ENCODE peak calls at places on chromosomes 12 and 14, in five cellular contexts. One of them, this sample, is unnamed.

GRCh38 chr12:30866256-30866655 is 60.3 kb upstream of the TSPAN11 start:
- DNase-seq in mammary epithelial cell: no peak
- DNase-seq in astrocyte: no peak
- DNase-seq in HepG2: no peak
- DNase-seq in HCT116: no peak
- DNase-seq in this sample: no peak

GRCh38 chr12:9143929-9144328 is 28.2 kb upstream of the A2M start:
- DNase-seq in mammary epithelial cell: no peak
- DNase-seq in astrocyte: no peak
- DNase-seq in HepG2: no peak
- DNase-seq in HCT116: no peak
- DNase-seq in this sample: no peak

GRCh38 chr12:76519538-76519937 is 40.0 kb downstream of the OSBPL8 start:
- DNase-seq in mammary epithelial cell: no peak
- DNase-seq in astrocyte: peak; percentile 76
- DNase-seq in HepG2: no peak
- DNase-seq in HCT116: no peak
- DNase-seq in this sample: no peak

GRCh38 chr14:63496837-63497400 is 46.3 kb downstream of the PPP2R5E start:
- DNase-seq in mammary epithelial cell: no peak
- DNase-seq in astrocyte: no peak
- DNase-seq in HepG2: no peak
- DNase-seq in HCT116: no peak
- DNase-seq in this sample: no peak

GRCh38 chr12:52813885-52814709 is at the start of gene KRT4:
- DNase-seq in mammary epithelial cell: no peak
- DNase-seq in astrocyte: peak; percentile 63
- DNase-seq in HepG2: no peak
- DNase-seq in HCT116: no peak
- DNase-seq in this sample: no peak

GRCh38 chr14:95500201-95500681 is 16.2 kb downstream of the SYNE3 start:
- DNase-seq in mammary epithelial cell: no peak
- DNase-seq in astrocyte: no peak
- DNase-seq in HepG2: peak; percentile 26
- DNase-seq in HCT116: no peak
- DNase-seq in this sample: no peak

GRCh38 chr12:76003263-76003640 is 28.3 kb downstream of the PHLDA1 start:
- DNase-seq in mammary epithelial cell: no peak
- DNase-seq in astrocyte: no peak
- DNase-seq in HepG2: no peak
- DNase-seq in HCT116: no peak
- DNase-seq in this sample: no peak

GRCh38 chr12:112183591-112184021 is 58.2 kb downstream of the TRAFD1 start:
- DNase-seq in mammary epithelial cell: peak; percentile 25
- DNase-seq in astrocyte: no peak
- DNase-seq in HepG2: no peak
- DNase-seq in HCT116: no peak
- DNase-seq in this sample: no peak

GRCh38 chr14:22047105-22047504 is 373.5 kb upstream of the OR4E1 start:
- DNase-seq in mammary epithelial cell: peak; percentile 45
- DNase-seq in astrocyte: no peak
- DNase-seq in HepG2: peak; percentile 70
- DNase-seq in HCT116: no peak
- DNase-seq in this sample: peak; percentile 14

GRCh38 chr12:84637926-84638325 is 274.7 kb downstream of the SLC6A15 start:
- DNase-seq in mammary epithelial cell: no peak
- DNase-seq in astrocyte: peak; percentile 57
- DNase-seq in HepG2: no peak
- DNase-seq in HCT116: no peak
- DNase-seq in this sample: no peak

GRCh38 chr14:91996951-91997371 is 42.9 kb downstream of the TRIP11 start:
- DNase-seq in mammary epithelial cell: peak; percentile 83
- DNase-seq in astrocyte: peak; percentile 86
- DNase-seq in HepG2: peak; percentile 48
- DNase-seq in HCT116: peak; percentile 44
- DNase-seq in this sample: peak; percentile 68

GRCh38 chr12:62817556-62818271 is 117.2 kb downstream of the PPM1H start:
- DNase-seq in mammary epithelial cell: peak; percentile 11
- DNase-seq in astrocyte: peak; percentile 88
- DNase-seq in HepG2: no peak
- DNase-seq in HCT116: no peak
- DNase-seq in this sample: peak; percentile 12

GRCh38 chr12:31265722-31266121 is 60.2 kb downstream of the SINHCAF start:
- DNase-seq in mammary epithelial cell: no peak
- DNase-seq in astrocyte: no peak
- DNase-seq in HepG2: no peak
- DNase-seq in HCT116: no peak
- DNase-seq in this sample: no peak

GRCh38 chr12:18580286-18580685 is 157.5 kb downstream of the PLCZ1 start:
- DNase-seq in mammary epithelial cell: no peak
- DNase-seq in astrocyte: no peak
- DNase-seq in HepG2: no peak
- DNase-seq in HCT116: no peak
- DNase-seq in this sample: no peak

GRCh38 chr12:232731-233614 is 19.0 kb upstream of the SLC6A12 start:
- DNase-seq in mammary epithelial cell: no peak
- DNase-seq in astrocyte: no peak
- DNase-seq in HepG2: no peak
- DNase-seq in HCT116: no peak
- DNase-seq in this sample: no peak

GRCh38 chr14:36293824-36294223 is 26.6 kb downstream of the MBIP start:
- DNase-seq in mammary epithelial cell: no peak
- DNase-seq in astrocyte: peak; percentile 37
- DNase-seq in HepG2: peak; percentile 30
- DNase-seq in HCT116: no peak
- DNase-seq in this sample: peak; percentile 50

GRCh38 chr14:86015511-86015910 is 485.6 kb downstream of the FLRT2 start:
- DNase-seq in mammary epithelial cell: no peak
- DNase-seq in astrocyte: no peak
- DNase-seq in HepG2: no peak
- DNase-seq in HCT116: no peak
- DNase-seq in this sample: no peak

GRCh38 chr14:77041837-77042557 is 13.5 kb upstream of the IRF2BPL start:
- DNase-seq in mammary epithelial cell: peak; percentile 86
- DNase-seq in astrocyte: peak; percentile 98
- DNase-seq in HepG2: no peak
- DNase-seq in HCT116: no peak
- DNase-seq in this sample: no peak

GRCh38 chr12:114668151-114668891 is 15.7 kb downstream of the TBX3 start:
- DNase-seq in mammary epithelial cell: peak; percentile 91
- DNase-seq in astrocyte: peak; percentile 63
- DNase-seq in HepG2: peak; percentile 93
- DNase-seq in HCT116: peak; percentile 61
- DNase-seq in this sample: no peak
- TF ChIP-seq EZH2 in mammary epithelial cell: no peak
- TF ChIP-seq EZH2 in astrocyte: no peak
- TF ChIP-seq EZH2 in HepG2: no peak
- TF ChIP-seq EZH2 in HCT116: no peak
- TF ChIP-seq EZH2 in this sample: no peak

GRCh38 chr12:130413909-130414308 is 76.2 kb downstream of the PIWIL1 start:
- DNase-seq in mammary epithelial cell: no peak
- DNase-seq in astrocyte: no peak
- DNase-seq in HepG2: no peak
- DNase-seq in HCT116: no peak
- DNase-seq in this sample: no peak

GRCh38 chr12:130414381-130414780 is 76.7 kb downstream of the PIWIL1 start:
- DNase-seq in mammary epithelial cell: no peak
- DNase-seq in astrocyte: no peak
- DNase-seq in HepG2: no peak
- DNase-seq in HCT116: no peak
- DNase-seq in this sample: no peak

GRCh38 chr12:130418261-130418660 is 80.6 kb downstream of the PIWIL1 start:
- DNase-seq in mammary epithelial cell: no peak
- DNase-seq in astrocyte: no peak
- DNase-seq in HepG2: no peak
- DNase-seq in HCT116: no peak
- DNase-seq in this sample: no peak

GRCh38 chr12:130412384-130412783 is 74.7 kb downstream of the PIWIL1 start:
- DNase-seq in mammary epithelial cell: no peak
- DNase-seq in astrocyte: no peak
- DNase-seq in HepG2: no peak
- DNase-seq in HCT116: no peak
- DNase-seq in this sample: no peak
- H3K36me3 ChIP-seq in mammary epithelial cell: no peaks in the 10 kb centered on the region
- H3K36me3 ChIP-seq in astrocyte: no peaks in the 10 kb centered on the region
- H3K36me3 ChIP-seq in HepG2: no peaks in the 10 kb centered on the region
- H3K36me3 ChIP-seq in HCT116: no peaks in the 10 kb centered on the region
- H3K36me3 ChIP-seq in this sample: no peaks in the 10 kb centered on the region

GRCh38 chr14:54398028-54398368 is 1.2 kb downstream of the CDKN3 start:
- DNase-seq in mammary epithelial cell: no peak
- DNase-seq in astrocyte: no peak
- DNase-seq in HepG2: no peak
- DNase-seq in HCT116: no peak
- DNase-seq in this sample: no peak
- H3K4me3 ChIP-seq in mammary epithelial cell: no peak overlapping the region
- H3K4me3 ChIP-seq in astrocyte: peak overlapping the region; percentile 84
- H3K4me3 ChIP-seq in HepG2: peak overlapping the region; percentile 89
- H3K4me3 ChIP-seq in HCT116: peak overlapping the region; percentile 89
- H3K4me3 ChIP-seq in this sample: peak overlapping the region; percentile 91

DNA sequence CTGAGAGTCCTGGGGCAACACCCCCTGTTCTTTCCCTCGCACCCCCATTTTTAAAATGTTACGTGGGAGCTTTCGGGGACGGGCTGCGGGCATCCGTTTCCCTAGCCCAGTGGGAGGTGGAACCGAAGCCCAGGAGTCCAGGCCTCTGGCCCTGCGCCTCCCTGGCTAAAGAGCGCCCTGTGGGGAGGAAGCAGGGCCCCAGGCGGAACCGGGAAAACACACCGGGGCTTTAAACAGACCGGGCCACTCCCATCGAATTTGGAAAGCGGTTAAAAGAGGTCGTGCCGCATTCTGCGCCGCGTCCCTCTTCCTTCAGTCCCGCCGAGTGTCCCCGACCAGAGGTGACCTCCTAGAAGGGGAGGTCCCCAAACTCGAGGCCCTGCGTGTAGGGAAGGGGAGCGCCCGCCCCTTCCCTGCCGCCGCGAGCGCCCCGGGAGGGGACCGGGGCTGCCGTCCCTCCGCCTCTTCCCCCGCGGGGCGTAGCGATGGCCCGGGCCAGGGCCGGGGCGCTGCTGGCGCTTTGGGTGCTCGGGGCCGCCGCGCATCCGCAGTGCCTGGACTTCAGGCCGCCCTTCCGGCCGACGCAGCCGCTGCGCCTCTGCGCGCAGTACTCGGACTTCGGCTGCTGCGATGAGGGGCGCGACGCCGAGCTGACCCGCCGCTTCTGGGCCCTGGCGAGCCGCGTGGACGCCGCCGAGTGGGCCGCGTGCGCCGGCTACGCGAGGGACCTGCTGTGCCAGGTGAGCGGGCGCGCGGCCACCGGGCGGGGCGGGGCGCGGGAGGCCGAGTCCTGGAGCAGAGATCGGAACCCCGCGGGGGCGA is at the start of gene HHIPL1:
- DNase-seq in mammary epithelial cell: no peak
- DNase-seq in astrocyte: peak; percentile 39
- DNase-seq in HepG2: no peak
- DNase-seq in HCT116: no peak
- DNase-seq in this sample: no peak
- TF ChIP-seq EZH2 in mammary epithelial cell: no peak
- TF ChIP-seq EZH2 in astrocyte: no peak
- TF ChIP-seq EZH2 in HepG2: no peak
- TF ChIP-seq EZH2 in HCT116: no peak
- TF ChIP-seq EZH2 in this sample: no peak

DNA sequence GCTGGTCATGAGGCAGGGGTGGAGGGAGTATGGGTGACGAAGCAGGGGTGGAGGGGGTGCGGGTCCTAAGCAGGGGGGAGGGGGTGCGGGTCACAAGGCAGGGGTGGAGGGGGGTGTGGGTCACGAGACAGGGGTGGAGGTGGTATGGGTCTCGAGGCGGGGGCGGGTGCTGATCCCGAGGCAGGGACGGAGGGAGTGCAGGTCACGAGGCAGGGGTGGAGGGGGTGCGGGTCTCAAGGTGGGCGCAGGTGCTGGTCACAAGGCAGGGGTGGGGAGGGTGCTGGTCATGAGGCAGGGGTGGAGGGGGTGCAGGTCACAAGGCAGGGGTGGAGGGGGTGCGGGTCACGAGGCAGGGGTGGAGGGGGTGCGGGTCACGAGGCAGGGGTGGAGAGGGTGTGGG is 56.5 kb downstream of the ITPK1 start:
- DNase-seq in mammary epithelial cell: no peak
- DNase-seq in astrocyte: no peak
- DNase-seq in HepG2: no peak
- DNase-seq in HCT116: no peak
- DNase-seq in this sample: no peak
- H3K36me3 ChIP-seq in mammary epithelial cell: no peaks in the 10 kb centered on the region
- H3K36me3 ChIP-seq in astrocyte: no peaks in the 10 kb centered on the region
- H3K36me3 ChIP-seq in HepG2: no peaks in the 10 kb centered on the region
- H3K36me3 ChIP-seq in HCT116: no peaks in the 10 kb centered on the region
- H3K36me3 ChIP-seq in this sample: no peaks in the 10 kb centered on the region

DNA sequence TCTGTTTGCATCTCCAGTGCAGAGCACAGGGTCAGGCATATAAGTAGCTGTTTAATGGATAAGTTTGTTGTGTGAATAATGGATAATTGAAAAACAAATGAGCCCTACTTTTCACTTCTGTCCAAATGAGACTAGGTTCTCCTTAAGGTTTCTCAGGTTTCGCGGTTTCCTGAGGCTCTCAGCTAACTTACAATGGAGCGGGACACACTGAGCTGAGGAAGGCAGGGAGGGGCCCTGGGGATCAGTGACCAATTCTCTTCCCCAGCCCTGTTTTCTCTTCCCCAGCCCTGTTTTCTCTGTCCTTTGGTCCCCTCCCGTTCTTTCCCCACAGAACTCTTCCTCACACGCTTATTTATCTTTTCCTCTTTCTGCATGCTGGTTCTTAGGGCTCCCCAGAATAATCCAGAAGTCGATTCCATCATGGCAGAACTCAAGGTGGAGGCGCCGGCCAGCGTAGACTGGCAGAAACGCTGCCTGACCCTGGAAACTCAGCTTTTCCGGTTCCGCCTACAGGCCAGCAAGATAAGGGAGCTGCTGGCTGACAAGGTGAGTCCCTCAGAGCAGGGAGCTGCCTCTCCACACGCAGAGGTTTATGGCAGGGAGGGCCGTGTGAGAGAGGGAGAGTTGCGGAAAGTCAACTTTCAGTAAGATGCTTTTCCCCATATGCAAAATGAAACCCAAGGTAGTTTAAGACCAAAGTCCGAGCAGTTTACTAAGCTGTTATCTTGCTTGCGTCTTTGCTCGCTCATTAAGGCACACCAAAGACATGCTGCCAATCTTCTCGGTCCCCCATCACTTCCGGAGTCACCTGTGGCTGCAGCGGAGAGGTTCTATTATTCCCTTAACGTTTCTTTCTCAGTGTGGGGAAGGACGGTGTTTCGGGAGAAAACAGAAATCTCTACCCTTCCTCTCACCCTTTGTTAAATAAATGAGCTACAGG is 8.6 kb downstream of the PLEKHH1 start:
- DNase-seq in mammary epithelial cell: no peak
- DNase-seq in astrocyte: no peak
- DNase-seq in HepG2: no peak
- DNase-seq in HCT116: no peak
- DNase-seq in this sample: no peak
- H3K4me3 ChIP-seq in mammary epithelial cell: no peak overlapping the region
- H3K4me3 ChIP-seq in astrocyte: no peak overlapping the region
- H3K4me3 ChIP-seq in HepG2: no peak overlapping the region
- H3K4me3 ChIP-seq in HCT116: no peak overlapping the region
- H3K4me3 ChIP-seq in this sample: no peak overlapping the region

GRCh38 chr12:47860279-47860841 is 40.7 kb upstream of the HDAC7 start:
- DNase-seq in mammary epithelial cell: no peak
- DNase-seq in astrocyte: no peak
- DNase-seq in HepG2: no peak
- DNase-seq in HCT116: no peak
- DNase-seq in this sample: no peak
- TF ChIP-seq EZH2 in mammary epithelial cell: no peak
- TF ChIP-seq EZH2 in astrocyte: no peak
- TF ChIP-seq EZH2 in HepG2: no peak
- TF ChIP-seq EZH2 in HCT116: no peak
- TF ChIP-seq EZH2 in this sample: no peak

This sample was measured in SK-N-MC.